ENCODE peak calls at places on chromosomes 6 and 20, in five cellular contexts. S is lower lobe of right lung, L is fibroblast of mammary gland, D is HepG2, U is left lung. X is an unnamed sample.

GRCh38 chr20:8132015-8132631 is at the start of gene PLCB1:
- DNase-seq in S (peak; percentile 85), L (peak; percentile 74), D (peak; percentile 86), U (peak; percentile 81), X (no peak)

GRCh38 chr6:119209452-119210205 is 131.2 kb upstream of the FAM184A start:
- DNase-seq in S (no peak), L (peak; percentile 72), D (no peak), U (no peak), X (no peak)

GRCh38 chr6:67886840-67887292 is 748.2 kb upstream of the ADGRB3 start:
- DNase-seq in S (no peak), L (no peak), D (no peak), U (no peak), X (no peak)

GRCh38 chr6:43972915-43973304 is 154.3 kb downstream of the MRPL14 start:
- DNase-seq in S (peak; percentile 79), L (peak; percentile 90), D (no peak), U (peak; percentile 71), X (peak; percentile 62)

GRCh38 chr6:138400326-138400725 is 3.7 kb upstream of the HEBP2 start:
- DNase-seq in S (no peak), L (no peak), D (no peak), U (no peak), X (no peak)

GRCh38 chr20:59297641-59298040 is 2.8 kb upstream of the EDN3 start:
- DNase-seq in S (no peak), L (no peak), D (no peak), U (no peak), X (no peak)

GRCh38 chr6:118444796-118445195 is 103.3 kb upstream of the PLN start:
- DNase-seq in S (no peak), L (no peak), D (no peak), U (no peak), X (no peak)

GRCh38 chr6:132300323-132300949 is 100.8 kb downstream of the MOXD1 start:
- DNase-seq in S (no peak), L (peak; percentile 73), D (peak; percentile 37), U (no peak), X (peak; percentile 46)

GRCh38 chr20:46040902-46041535 is 12.0 kb downstream of the SLC12A5 start:
- DNase-seq in S (no peak), L (peak; percentile 25), D (peak; percentile 47), U (no peak), X (peak; percentile 10)

GRCh38 chr6:107116328-107116892 is 1.1 kb upstream of the BEND3 start:
- DNase-seq in S (peak; percentile 58), L (no peak), D (no peak), U (peak; percentile 44), X (peak; percentile 54)

GRCh38 chr6:15796130-15796766 is 133.4 kb upstream of the DTNBP1 start:
- DNase-seq in S (no peak), L (no peak), D (no peak), U (no peak), X (no peak)

GRCh38 chr20:31607640-31608255 is 2.7 kb downstream of the ID1 start:
- DNase-seq in S (no peak), L (peak; percentile 30), D (peak; percentile 62), U (no peak), X (no peak)

DNA sequence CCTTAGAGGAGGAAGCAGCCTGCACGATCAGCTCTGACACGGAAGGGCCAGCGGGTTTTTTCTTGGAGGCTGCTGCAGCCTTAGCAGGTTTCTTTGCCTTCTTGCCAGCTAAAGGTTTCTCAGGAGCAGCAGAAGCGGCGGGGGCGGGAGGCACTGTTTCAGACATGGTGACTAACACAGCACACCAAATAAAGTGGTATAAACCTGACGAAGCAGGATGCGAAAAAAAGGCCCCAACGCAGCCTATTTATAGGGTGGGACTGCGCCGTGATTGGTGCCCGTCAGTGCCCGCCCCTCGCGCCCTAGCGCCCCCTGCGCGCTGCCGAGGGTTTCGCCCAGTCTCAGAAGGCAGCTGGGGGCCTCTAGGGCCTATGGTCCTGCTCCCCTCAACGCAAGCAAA is 55.0 kb downstream of the TRIM38 start:
- DNase-seq in S (peak; percentile 61), L (peak; percentile 94), D (no peak), U (peak; percentile 63), X (peak; percentile 92)
- TF ChIP-seq CTCF in S (peak; percentile 25), L (peak; percentile 60), D (no peak), U (no peak), X (peak; percentile 50)

DNA sequence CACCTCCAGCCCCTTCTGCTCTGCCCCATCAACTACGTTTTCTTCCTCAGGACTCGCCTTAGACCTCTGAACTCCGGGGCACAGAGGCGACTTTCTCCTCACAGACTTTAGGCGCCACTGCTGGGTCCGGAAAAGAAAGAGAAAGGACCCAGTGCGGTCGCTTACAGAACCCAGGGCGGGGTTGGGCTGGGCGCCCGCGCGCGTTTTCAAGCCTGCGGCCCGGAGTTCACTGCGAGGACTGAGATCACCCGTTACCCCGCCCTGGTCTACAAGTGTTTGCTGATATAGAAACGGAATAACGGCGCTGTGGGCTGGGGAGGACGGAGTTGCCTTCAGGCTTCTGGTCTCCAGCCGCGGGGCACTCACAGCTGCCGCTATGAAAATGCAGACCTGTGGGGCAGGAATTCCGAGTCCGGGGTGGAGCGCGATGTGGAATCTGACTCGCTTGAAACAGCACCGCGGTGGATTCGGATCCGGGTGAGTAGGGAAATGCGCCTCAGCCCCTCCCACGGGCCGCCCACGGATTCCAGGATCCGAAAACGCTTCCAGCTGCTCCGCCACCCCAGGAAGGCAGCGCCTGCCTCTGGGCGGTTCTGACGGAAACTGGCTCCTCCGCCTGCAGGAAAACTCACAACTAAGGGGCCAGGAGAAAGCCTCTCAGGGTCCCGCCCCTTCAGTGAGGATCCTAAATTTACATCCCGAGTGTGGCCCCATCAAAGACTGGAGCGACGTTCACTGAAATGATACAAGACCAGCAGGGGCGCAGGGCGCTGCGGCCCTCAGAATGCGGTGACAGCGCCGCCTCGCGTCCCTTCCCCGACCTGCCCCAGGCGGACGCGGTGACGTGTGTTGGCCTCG is 29.4 kb downstream of the HLA-F start:
- DNase-seq in S (peak; percentile 94), L (peak; percentile 91), D (peak; percentile 80), U (peak; percentile 91), X (peak; percentile 81)
- H3K4me3 ChIP-seq in S (peak overlapping the region; percentile 65), L (peak overlapping the region; percentile 81), D (peak overlapping the region; percentile 67), U (peak overlapping the region; percentile 63), X (peak overlapping the region; percentile 64)

GRCh38 chr20:1392693-1393506 is at the start of gene FKBP1A:
- DNase-seq in S (peak; percentile 95), L (peak; percentile 86), D (peak; percentile 94), U (peak; percentile 90), X (peak; percentile 74)
- TF ChIP-seq CTCF in S (peak; percentile 41), L (no peak), D (peak; percentile 48), U (no peak), X (peak; percentile 14)

GRCh38 chr6:27311806-27312145 is 297 bp downstream of the POM121L2 start:
- DNase-seq in S (no peak), L (no peak), D (no peak), U (no peak), X (no peak)
- H3K4me3 ChIP-seq in S (peak overlapping the region; percentile 61), L (peak overlapping the region; percentile 63), D (no peak overlapping the region), U (peak overlapping the region; percentile 37), X (peak overlapping the region; percentile 60)

GRCh38 chr20:10218536-10219451 is at the start of gene SNAP25:
- DNase-seq in S (no peak), L (peak; percentile 93), D (no peak), U (peak; percentile 56), X (peak; percentile 65)

GRCh38 chr20:10221022-10221421 is 2.4 kb downstream of the SNAP25 start:
- DNase-seq in S (no peak), L (no peak), D (no peak), U (no peak), X (no peak)

GRCh38 chr20:10217517-10218410 is 866 bp upstream of the SNAP25 start:
- DNase-seq in S (no peak), L (peak; percentile 97), D (no peak), U (peak; percentile 49), X (peak; percentile 75)

GRCh38 chr20:10219993-10220750 is 1.5 kb downstream of the SNAP25 start:
- DNase-seq in S (no peak), L (no peak), D (no peak), U (no peak), X (no peak)

DNA sequence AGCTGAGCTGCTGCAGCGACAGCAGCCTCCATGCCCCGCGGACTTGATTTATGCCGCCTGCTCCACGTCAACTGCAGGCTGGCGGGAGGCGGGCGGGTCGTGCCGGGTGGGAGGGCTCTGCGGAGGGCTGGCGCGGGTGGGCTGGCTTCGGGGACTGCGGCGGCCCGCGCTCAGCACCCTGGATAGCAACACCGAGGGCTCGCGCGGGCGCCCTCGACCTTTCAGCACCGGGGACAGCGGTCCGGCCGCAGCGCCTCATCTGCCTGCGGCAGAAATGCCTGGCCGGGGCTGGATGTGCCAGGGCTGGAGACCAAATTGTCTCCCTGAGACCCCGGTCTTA is 792 bp downstream of the SNAP25 start:
- DNase-seq in S (peak; percentile 76), L (peak; percentile 62), D (no peak), U (peak; percentile 73), X (no peak)
- TF ChIP-seq CTCF in S (no peak), L (no peak), D (no peak), U (no peak), X (no peak)